ENCODE peak calls at places on chromosomes 12 and 14, in nine cellular contexts. One of them, this sample, is unnamed.
A peak's percentile ranks its signal among the peaks of the same experiment; 100 is the strongest.

GRCh38 chr12:80412343-80412953 is 31.6 kb upstream of the PTPRQ start:
- DNase-seq in A549: peak; percentile 19
- DNase-seq in upper lobe of right lung: no peak
- DNase-seq in PC-9: no peak
- DNase-seq in Panc1: peak; percentile 8
- DNase-seq in left ventricle myocardium inferior: no peak
- DNase-seq in transverse colon: no peak
- DNase-seq in dorsolateral prefrontal cortex: no peak
- DNase-seq in Peyer's patch: no peak
- DNase-seq in this sample: no peak

GRCh38 chr12:77893918-77894317 is 63.2 kb downstream of the NAV3 start:
- DNase-seq in A549: peak; percentile 11
- DNase-seq in upper lobe of right lung: no peak
- DNase-seq in PC-9: peak; percentile 36
- DNase-seq in Panc1: peak; percentile 28
- DNase-seq in left ventricle myocardium inferior: no peak
- DNase-seq in transverse colon: peak; percentile 68
- DNase-seq in dorsolateral prefrontal cortex: no peak
- DNase-seq in Peyer's patch: peak; percentile 74
- DNase-seq in this sample: no peak

GRCh38 chr12:38744056-38744455 is 161.3 kb downstream of the CPNE8 start:
- DNase-seq in A549: no peak
- DNase-seq in upper lobe of right lung: no peak
- DNase-seq in PC-9: no peak
- DNase-seq in Panc1: no peak
- DNase-seq in left ventricle myocardium inferior: no peak
- DNase-seq in transverse colon: no peak
- DNase-seq in dorsolateral prefrontal cortex: no peak
- DNase-seq in Peyer's patch: no peak
- DNase-seq in this sample: no peak

GRCh38 chr12:57241556-57242310 is 9.3 kb downstream of the STAC3 start:
- DNase-seq in A549: no peak
- DNase-seq in upper lobe of right lung: peak; percentile 65
- DNase-seq in PC-9: no peak
- DNase-seq in Panc1: no peak
- DNase-seq in left ventricle myocardium inferior: no peak
- DNase-seq in transverse colon: no peak
- DNase-seq in dorsolateral prefrontal cortex: no peak
- DNase-seq in Peyer's patch: no peak
- DNase-seq in this sample: no peak

GRCh38 chr12:117030187-117030896 is 68.9 kb downstream of the TESC start:
- DNase-seq in A549: no peak
- DNase-seq in upper lobe of right lung: no peak
- DNase-seq in PC-9: no peak
- DNase-seq in Panc1: no peak
- DNase-seq in left ventricle myocardium inferior: no peak
- DNase-seq in transverse colon: no peak
- DNase-seq in dorsolateral prefrontal cortex: peak; percentile 19
- DNase-seq in Peyer's patch: peak; percentile 24
- DNase-seq in this sample: no peak

GRCh38 chr12:116303929-116304328 is 26.4 kb upstream of the MED13L start:
- DNase-seq in A549: no peak
- DNase-seq in upper lobe of right lung: no peak
- DNase-seq in PC-9: no peak
- DNase-seq in Panc1: no peak
- DNase-seq in left ventricle myocardium inferior: no peak
- DNase-seq in transverse colon: no peak
- DNase-seq in dorsolateral prefrontal cortex: no peak
- DNase-seq in Peyer's patch: no peak
- DNase-seq in this sample: no peak

GRCh38 chr12:53098354-53098981 is 1.0 kb downstream of the IGFBP6 start:
- DNase-seq in A549: peak; percentile 69
- DNase-seq in upper lobe of right lung: no peak
- DNase-seq in PC-9: peak; percentile 59
- DNase-seq in Panc1: no peak
- DNase-seq in left ventricle myocardium inferior: peak; percentile 37
- DNase-seq in transverse colon: peak; percentile 22
- DNase-seq in dorsolateral prefrontal cortex: peak; percentile 81
- DNase-seq in Peyer's patch: no peak
- DNase-seq in this sample: peak; percentile 78

GRCh38 chr14:94640721-94641631 is 28.8 kb downstream of the SERPINA3 start:
- DNase-seq in A549: no peak
- DNase-seq in upper lobe of right lung: no peak
- DNase-seq in PC-9: no peak
- DNase-seq in Panc1: no peak
- DNase-seq in left ventricle myocardium inferior: no peak
- DNase-seq in transverse colon: no peak
- DNase-seq in dorsolateral prefrontal cortex: no peak
- DNase-seq in Peyer's patch: no peak
- DNase-seq in this sample: no peak

GRCh38 chr12:125773033-125773432 is 707.8 kb downstream of the AACS start:
- DNase-seq in A549: peak; percentile 18
- DNase-seq in upper lobe of right lung: peak; percentile 63
- DNase-seq in PC-9: peak; percentile 4
- DNase-seq in Panc1: no peak
- DNase-seq in left ventricle myocardium inferior: no peak
- DNase-seq in transverse colon: no peak
- DNase-seq in dorsolateral prefrontal cortex: no peak
- DNase-seq in Peyer's patch: no peak
- DNase-seq in this sample: no peak

GRCh38 chr12:66244446-66244845 is 55.4 kb downstream of the IRAK3 start:
- DNase-seq in A549: no peak
- DNase-seq in upper lobe of right lung: no peak
- DNase-seq in PC-9: no peak
- DNase-seq in Panc1: no peak
- DNase-seq in left ventricle myocardium inferior: no peak
- DNase-seq in transverse colon: no peak
- DNase-seq in dorsolateral prefrontal cortex: no peak
- DNase-seq in Peyer's patch: no peak
- DNase-seq in this sample: no peak

GRCh38 chr14:73403181-73403752 is 55.1 kb downstream of the NUMB start:
- DNase-seq in A549: no peak
- DNase-seq in upper lobe of right lung: no peak
- DNase-seq in PC-9: no peak
- DNase-seq in Panc1: no peak
- DNase-seq in left ventricle myocardium inferior: no peak
- DNase-seq in transverse colon: no peak
- DNase-seq in dorsolateral prefrontal cortex: no peak
- DNase-seq in Peyer's patch: no peak
- DNase-seq in this sample: no peak

GRCh38 chr12:106246891-106247730 is 709 bp downstream of the CKAP4 start:
- DNase-seq in A549: peak; percentile 67
- DNase-seq in upper lobe of right lung: peak; percentile 87
- DNase-seq in PC-9: peak; percentile 42
- DNase-seq in Panc1: no peak
- DNase-seq in left ventricle myocardium inferior: peak; percentile 74
- DNase-seq in transverse colon: peak; percentile 63
- DNase-seq in dorsolateral prefrontal cortex: peak; percentile 67
- DNase-seq in Peyer's patch: peak; percentile 76
- DNase-seq in this sample: no peak

GRCh38 chr14:72448212-72448611 is 445.7 kb downstream of the DPF3 start:
- DNase-seq in A549: no peak
- DNase-seq in upper lobe of right lung: no peak
- DNase-seq in PC-9: no peak
- DNase-seq in Panc1: no peak
- DNase-seq in left ventricle myocardium inferior: no peak
- DNase-seq in transverse colon: no peak
- DNase-seq in dorsolateral prefrontal cortex: no peak
- DNase-seq in Peyer's patch: no peak
- DNase-seq in this sample: no peak

GRCh38 chr12:52394836-52395405 is 9.5 kb upstream of the KRT84 start:
- DNase-seq in A549: no peak
- DNase-seq in upper lobe of right lung: peak; percentile 57
- DNase-seq in PC-9: no peak
- DNase-seq in Panc1: no peak
- DNase-seq in left ventricle myocardium inferior: no peak
- DNase-seq in transverse colon: no peak
- DNase-seq in dorsolateral prefrontal cortex: no peak
- DNase-seq in Peyer's patch: no peak
- DNase-seq in this sample: no peak

GRCh38 chr12:129215436-129216025 is 362.3 kb downstream of the GLT1D1 start:
- DNase-seq in A549: no peak
- DNase-seq in upper lobe of right lung: no peak
- DNase-seq in PC-9: no peak
- DNase-seq in Panc1: no peak
- DNase-seq in left ventricle myocardium inferior: no peak
- DNase-seq in transverse colon: no peak
- DNase-seq in dorsolateral prefrontal cortex: no peak
- DNase-seq in Peyer's patch: no peak
- DNase-seq in this sample: no peak

GRCh38 chr14:24232645-24233537 is at the start of gene GMPR2:
- DNase-seq in A549: peak; percentile 68
- DNase-seq in upper lobe of right lung: no peak
- DNase-seq in PC-9: no peak
- DNase-seq in Panc1: no peak
- DNase-seq in left ventricle myocardium inferior: no peak
- DNase-seq in transverse colon: no peak
- DNase-seq in dorsolateral prefrontal cortex: no peak
- DNase-seq in Peyer's patch: no peak
- DNase-seq in this sample: peak; percentile 85

GRCh38 chr12:53200458-53201169 is 6.4 kb downstream of the ITGB7 start:
- DNase-seq in A549: no peak
- DNase-seq in upper lobe of right lung: no peak
- DNase-seq in PC-9: no peak
- DNase-seq in Panc1: no peak
- DNase-seq in left ventricle myocardium inferior: no peak
- DNase-seq in transverse colon: no peak
- DNase-seq in dorsolateral prefrontal cortex: no peak
- DNase-seq in Peyer's patch: peak; percentile 55
- DNase-seq in this sample: no peak

GRCh38 chr12:75815756-75816155 is 215.8 kb downstream of the PHLDA1 start:
- DNase-seq in A549: no peak
- DNase-seq in upper lobe of right lung: no peak
- DNase-seq in PC-9: no peak
- DNase-seq in Panc1: no peak
- DNase-seq in left ventricle myocardium inferior: no peak
- DNase-seq in transverse colon: no peak
- DNase-seq in dorsolateral prefrontal cortex: no peak
- DNase-seq in Peyer's patch: no peak
- DNase-seq in this sample: no peak

GRCh38 chr12:69935651-69936100 is 110.6 kb downstream of the MYRFL start:
- DNase-seq in A549: no peak
- DNase-seq in upper lobe of right lung: no peak
- DNase-seq in PC-9: peak; percentile 5
- DNase-seq in Panc1: no peak
- DNase-seq in left ventricle myocardium inferior: no peak
- DNase-seq in transverse colon: no peak
- DNase-seq in dorsolateral prefrontal cortex: peak; percentile 65
- DNase-seq in Peyer's patch: no peak
- DNase-seq in this sample: no peak
- H3K27ac ChIP-seq in A549: no peak overlapping the region
- H3K27ac ChIP-seq in upper lobe of right lung: no peak overlapping the region
- H3K27ac ChIP-seq in PC-9: peak overlapping the region; percentile 24
- H3K27ac ChIP-seq in Panc1: no peak overlapping the region
- H3K27ac ChIP-seq in left ventricle myocardium inferior: no peak overlapping the region
- H3K27ac ChIP-seq in transverse colon: no peak overlapping the region
- H3K27ac ChIP-seq in dorsolateral prefrontal cortex: no peak overlapping the region
- H3K27ac ChIP-seq in Peyer's patch: no peak overlapping the region
- H3K27ac ChIP-seq in this sample: no peak overlapping the region

DNA sequence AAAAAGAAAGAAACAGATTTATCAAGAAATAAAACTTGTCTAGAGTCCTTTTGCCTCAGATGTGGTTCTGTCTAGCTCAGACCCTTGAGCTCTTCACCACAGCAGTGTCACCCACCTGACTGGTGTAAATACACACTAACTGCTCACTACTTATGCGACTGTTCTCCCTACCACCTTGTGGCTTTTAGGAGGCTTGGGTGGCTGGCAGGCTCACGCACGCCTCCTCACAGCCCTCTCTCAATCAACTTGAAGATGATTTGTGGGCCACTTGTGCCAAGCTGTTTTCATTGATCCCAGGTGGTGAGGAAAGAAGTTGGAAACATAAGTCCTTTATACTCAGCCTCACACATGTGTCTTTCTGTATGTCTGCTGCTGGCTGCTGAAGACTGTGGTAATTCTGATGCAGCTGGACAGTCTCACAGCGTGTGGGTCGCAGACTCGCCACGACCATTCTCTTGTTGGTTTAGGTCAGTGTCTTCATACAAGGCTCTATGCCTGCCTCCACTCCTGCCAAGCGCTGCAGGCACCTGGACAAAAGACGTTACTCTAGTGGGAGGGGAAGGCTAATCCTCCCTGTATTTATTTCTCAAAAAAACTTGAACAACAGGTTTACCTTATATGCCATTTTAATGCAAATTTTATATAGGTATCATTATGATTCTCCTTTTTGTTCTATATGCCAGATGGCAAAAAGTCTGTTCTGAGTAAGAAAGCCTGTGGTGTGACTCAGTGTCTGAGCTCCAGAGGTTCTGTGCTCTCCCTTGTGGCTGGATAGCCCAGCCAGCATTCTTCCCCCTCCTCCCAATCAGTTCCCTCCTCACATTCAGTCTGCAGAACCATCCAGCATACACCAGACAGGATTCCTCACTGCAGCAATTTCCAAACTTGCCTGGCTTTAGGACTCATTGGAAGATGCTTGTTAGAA is 115.5 kb downstream of the DIP2B start:
- DNase-seq in A549: no peak
- DNase-seq in upper lobe of right lung: no peak
- DNase-seq in PC-9: peak; percentile 51
- DNase-seq in Panc1: no peak
- DNase-seq in left ventricle myocardium inferior: no peak
- DNase-seq in transverse colon: no peak
- DNase-seq in dorsolateral prefrontal cortex: no peak
- DNase-seq in Peyer's patch: no peak
- DNase-seq in this sample: no peak
- H3K27ac ChIP-seq in A549: peak overlapping the region; percentile 71
- H3K27ac ChIP-seq in upper lobe of right lung: no peak overlapping the region
- H3K27ac ChIP-seq in PC-9: peak overlapping the region; percentile 93
- H3K27ac ChIP-seq in Panc1: peak overlapping the region; percentile 80
- H3K27ac ChIP-seq in left ventricle myocardium inferior: no peak overlapping the region
- H3K27ac ChIP-seq in transverse colon: peak overlapping the region; percentile 69
- H3K27ac ChIP-seq in dorsolateral prefrontal cortex: peak overlapping the region; percentile 68
- H3K27ac ChIP-seq in Peyer's patch: peak overlapping the region; percentile 51
- H3K27ac ChIP-seq in this sample: peak overlapping the region; percentile 55

GRCh38 chr14:74614508-74615495 is 2.8 kb upstream of the LTBP2 start:
- DNase-seq in A549: no peak
- DNase-seq in upper lobe of right lung: no peak
- DNase-seq in PC-9: peak; percentile 83
- DNase-seq in Panc1: no peak
- DNase-seq in left ventricle myocardium inferior: no peak
- DNase-seq in transverse colon: no peak
- DNase-seq in dorsolateral prefrontal cortex: no peak
- DNase-seq in Peyer's patch: no peak
- DNase-seq in this sample: no peak
- H3K27ac ChIP-seq in A549: peak overlapping the region; percentile 89
- H3K27ac ChIP-seq in upper lobe of right lung: no peak overlapping the region
- H3K27ac ChIP-seq in PC-9: peak overlapping the region; percentile 84
- H3K27ac ChIP-seq in Panc1: peak overlapping the region; percentile 95
- H3K27ac ChIP-seq in left ventricle myocardium inferior: no peak overlapping the region
- H3K27ac ChIP-seq in transverse colon: no peak overlapping the region
- H3K27ac ChIP-seq in dorsolateral prefrontal cortex: no peak overlapping the region
- H3K27ac ChIP-seq in Peyer's patch: no peak overlapping the region
- H3K27ac ChIP-seq in this sample: no peak overlapping the region

DNA sequence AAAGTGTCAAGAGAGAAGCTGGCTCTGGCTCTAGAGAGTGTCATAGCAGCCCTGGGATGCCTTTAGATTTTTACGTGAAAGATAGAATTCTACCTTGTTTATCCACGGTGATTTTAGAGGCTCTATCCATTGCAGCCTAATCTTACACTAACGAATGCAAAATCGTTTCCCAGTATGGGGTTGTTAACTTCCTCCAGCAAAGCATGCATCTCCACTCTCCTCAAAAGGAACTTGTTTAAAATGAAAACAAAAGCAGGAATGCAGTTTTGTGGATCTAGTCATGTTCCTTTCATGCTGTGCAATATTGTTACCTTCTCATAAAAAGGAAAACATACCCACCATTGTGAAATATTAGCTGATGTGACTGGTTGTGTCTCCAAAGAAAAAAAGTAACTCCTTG is 88.4 kb downstream of the ANO2 start:
- DNase-seq in A549: no peak
- DNase-seq in upper lobe of right lung: no peak
- DNase-seq in PC-9: no peak
- DNase-seq in Panc1: no peak
- DNase-seq in left ventricle myocardium inferior: no peak
- DNase-seq in transverse colon: no peak
- DNase-seq in dorsolateral prefrontal cortex: no peak
- DNase-seq in Peyer's patch: no peak
- DNase-seq in this sample: no peak
- H3K27ac ChIP-seq in A549: no peak overlapping the region
- H3K27ac ChIP-seq in upper lobe of right lung: no peak overlapping the region
- H3K27ac ChIP-seq in PC-9: no peak overlapping the region
- H3K27ac ChIP-seq in Panc1: no peak overlapping the region
- H3K27ac ChIP-seq in left ventricle myocardium inferior: no peak overlapping the region
- H3K27ac ChIP-seq in transverse colon: no peak overlapping the region
- H3K27ac ChIP-seq in dorsolateral prefrontal cortex: no peak overlapping the region
- H3K27ac ChIP-seq in Peyer's patch: no peak overlapping the region
- H3K27ac ChIP-seq in this sample: no peak overlapping the region

This sample was measured in caudate nucleus.